ENCODE peak calls at places on chromosomes 3 and 15, in seven cellular contexts. T is neural progenitor cell, Y is GM23338, J is psoas muscle, W is right lobe of liver, O is dorsolateral prefrontal cortex, U is body of pancreas. I is an unnamed sample.
A peak's percentile ranks its signal among the peaks of the same experiment; 100 is the strongest.

GRCh38 chr3:87354399-87354798 is 78.0 kb upstream of the POU1F1 start:
- DNase-seq in O (no peak), U (no peak), Y (no peak), J (no peak), W (no peak), T (no peak), I (no peak)

GRCh38 chr3:126300761-126301481 is 56.3 kb downstream of the KLF15 start:
- DNase-seq in O (no peak), U (no peak), T (no peak), J (no peak), W (peak; percentile 91), Y (peak; percentile 21), I (no peak)

GRCh38 chr15:73947651-73948050 is 21.4 kb downstream of the LOXL1 start:
- DNase-seq in Y (no peak), T (no peak), O (peak; percentile 11), W (no peak), U (no peak), J (peak; percentile 33), I (no peak)

GRCh38 chr15:86623236-86623635 is 543.6 kb downstream of the AGBL1 start:
- DNase-seq in T (no peak), W (no peak), O (no peak), U (no peak), J (no peak), Y (no peak), I (no peak)

GRCh38 chr3:70065666-70066253 is 66.2 kb downstream of the SAMMSON start:
- DNase-seq in J (no peak), U (no peak), W (no peak), O (no peak), Y (peak; percentile 61), T (peak; percentile 40), I (no peak)

GRCh38 chr15:101654191-101654590 is 2.0 kb upstream of the TM2D3 start:
- DNase-seq in Y (no peak), T (no peak), J (no peak), U (no peak), W (no peak), O (no peak), I (no peak)

GRCh38 chr3:117790256-117790987 is 1080.8 kb downstream of the TUSC7 start:
- DNase-seq in U (no peak), O (no peak), J (no peak), T (peak; percentile 68), W (no peak), Y (peak; percentile 55), I (no peak)

GRCh38 chr3:44942202-44942921 is 33.6 kb downstream of the ZDHHC3 start:
- DNase-seq in Y (no peak), U (no peak), T (no peak), W (no peak), O (no peak), J (no peak), I (no peak)

GRCh38 chr3:141797819-141798405 is 34.7 kb downstream of the GRK7 start:
- DNase-seq in W (no peak), Y (no peak), U (peak; percentile 16), O (no peak), T (no peak), J (no peak), I (no peak)

GRCh38 chr3:152213086-152213674 is 55.5 kb upstream of the MBNL1 start:
- DNase-seq in O (no peak), T (no peak), U (no peak), J (no peak), Y (no peak), W (no peak), I (no peak)

GRCh38 chr3:37905987-37906674 is 44.5 kb downstream of the CTDSPL start:
- DNase-seq in W (no peak), Y (no peak), O (no peak), T (no peak), U (no peak), J (no peak), I (no peak)

GRCh38 chr3:13325092-13325491 is 95.0 kb downstream of the NUP210 start:
- DNase-seq in Y (no peak), O (no peak), W (no peak), T (no peak), J (no peak), U (no peak), I (no peak)

GRCh38 chr3:69838696-69839515 is 99.6 kb downstream of the MITF start:
- DNase-seq in J (no peak), U (no peak), W (no peak), O (no peak), Y (no peak), T (no peak), I (no peak)

GRCh38 chr15:32864841-32865240 is 147.0 kb downstream of the GREM1 start:
- DNase-seq in W (no peak), J (no peak), U (no peak), Y (no peak), O (no peak), T (no peak), I (no peak)

DNA sequence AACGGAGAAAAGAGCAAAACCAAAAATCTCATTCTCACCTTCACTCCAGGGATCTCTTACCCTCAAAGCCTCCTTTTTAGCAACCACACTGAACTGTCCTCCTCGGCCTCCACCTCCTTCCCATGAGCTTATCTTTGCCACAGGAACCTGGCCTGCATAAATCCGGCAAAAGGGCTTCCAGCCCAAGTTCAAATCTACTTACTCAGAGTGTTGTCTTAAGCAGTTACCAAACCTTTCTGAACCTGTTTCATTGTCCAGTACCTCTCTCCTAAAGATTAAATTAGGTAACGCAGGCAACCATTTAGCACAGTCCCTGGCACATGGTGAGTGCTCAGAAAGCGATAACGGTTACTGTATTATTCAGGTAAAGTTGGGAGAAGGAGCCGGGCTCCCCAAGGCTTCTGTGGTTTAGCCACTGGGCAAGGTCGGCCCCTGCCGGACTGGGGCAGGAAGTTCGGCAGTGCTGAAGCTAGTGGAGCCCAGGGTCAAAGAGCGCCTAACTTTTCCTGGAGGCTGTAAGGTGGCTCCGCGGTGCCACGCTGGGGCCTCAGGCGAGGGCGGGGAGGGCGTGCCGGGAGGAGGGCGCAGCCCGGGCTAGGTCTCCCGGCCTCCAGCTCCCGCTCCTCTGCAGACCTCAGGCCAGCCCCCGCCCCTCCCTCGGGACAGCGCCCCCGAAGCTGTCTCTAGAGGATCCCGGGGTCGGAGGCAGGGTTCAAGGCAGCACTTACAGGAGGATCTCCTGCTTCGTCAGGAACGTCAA is 620 bp downstream of the CIB1 start:
- DNase-seq in W (peak; percentile 90), U (peak; percentile 83), Y (peak; percentile 87), T (peak; percentile 72), J (peak; percentile 75), O (no peak), I (no peak)
- TF ChIP-seq CTCF in W (peak; percentile 62), U (peak; percentile 77), Y (peak; percentile 70), T (peak; percentile 54), J (peak; percentile 45), O (peak; percentile 11), I (no peak)

DNA sequence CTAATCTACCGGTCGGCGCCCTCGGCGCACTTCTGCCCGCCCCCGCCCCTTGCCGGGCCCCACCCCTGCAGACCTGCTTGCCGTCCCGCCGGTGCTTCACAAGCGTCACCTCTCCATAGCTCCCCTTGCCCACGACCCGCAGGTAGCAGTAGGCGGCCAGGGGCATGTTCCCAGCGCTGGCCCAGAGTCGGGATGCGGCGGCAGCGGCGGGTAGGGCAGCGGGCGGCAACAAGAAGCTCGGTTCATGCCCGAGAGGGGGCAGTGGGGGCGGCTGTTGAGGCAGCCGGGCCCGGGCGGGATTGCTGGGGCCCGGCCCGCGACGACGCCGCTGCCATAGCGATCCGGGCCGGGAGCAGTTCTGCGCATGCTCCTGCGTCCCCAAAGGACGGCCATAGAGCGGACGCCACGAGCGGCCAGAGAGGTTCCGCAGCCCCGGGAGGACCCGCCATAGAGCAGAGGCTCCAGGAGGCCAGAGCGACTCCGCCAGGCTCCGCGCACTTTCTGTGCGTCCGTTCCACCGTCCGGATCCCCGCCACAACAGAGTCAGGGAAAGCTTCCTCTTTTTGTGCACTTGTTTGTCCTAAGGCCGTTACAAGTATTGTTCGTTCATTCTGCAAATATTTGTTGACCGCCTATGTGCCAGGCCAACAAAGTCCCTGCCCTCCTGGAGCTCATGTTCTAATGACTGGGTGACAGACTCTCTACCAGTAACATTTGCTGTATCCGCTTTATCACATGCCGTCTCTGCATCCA is at the start of gene NEK4:
- DNase-seq in J (peak; percentile 98), T (peak; percentile 98), Y (peak; percentile 96), U (peak; percentile 93), O (peak; percentile 96), W (peak; percentile 95), I (peak; percentile 77)
- TF ChIP-seq CTCF in J (no peak), T (peak; percentile 13), Y (no peak), U (peak; percentile 12), O (no peak), W (no peak), I (no peak)

DNA sequence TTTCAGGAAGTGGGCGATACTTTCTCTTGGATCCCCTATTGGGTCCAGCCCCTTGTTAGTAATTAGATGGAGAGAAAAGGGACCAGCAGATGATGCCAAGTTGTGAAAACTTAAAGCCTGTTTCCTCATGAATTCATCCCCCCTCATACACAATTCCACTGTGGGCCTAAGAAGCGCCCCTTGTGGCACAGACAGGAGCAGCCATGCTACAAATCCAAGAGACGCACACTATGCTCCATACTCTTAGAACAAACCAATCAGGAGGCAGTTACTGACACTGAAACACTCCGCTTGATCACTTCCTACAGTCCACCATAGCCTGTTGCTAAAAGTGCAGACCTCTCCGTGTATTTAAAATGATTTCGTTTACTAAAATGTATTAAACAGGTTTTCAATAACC is 111.3 kb upstream of the ARRDC4 start:
- DNase-seq in W (no peak), J (no peak), U (no peak), Y (peak; percentile 50), O (no peak), T (no peak), I (no peak)
- TF ChIP-seq CTCF in W (no peak), J (no peak), U (no peak), Y (peak; percentile 51), O (no peak), T (peak; percentile 41), I (no peak)

DNA sequence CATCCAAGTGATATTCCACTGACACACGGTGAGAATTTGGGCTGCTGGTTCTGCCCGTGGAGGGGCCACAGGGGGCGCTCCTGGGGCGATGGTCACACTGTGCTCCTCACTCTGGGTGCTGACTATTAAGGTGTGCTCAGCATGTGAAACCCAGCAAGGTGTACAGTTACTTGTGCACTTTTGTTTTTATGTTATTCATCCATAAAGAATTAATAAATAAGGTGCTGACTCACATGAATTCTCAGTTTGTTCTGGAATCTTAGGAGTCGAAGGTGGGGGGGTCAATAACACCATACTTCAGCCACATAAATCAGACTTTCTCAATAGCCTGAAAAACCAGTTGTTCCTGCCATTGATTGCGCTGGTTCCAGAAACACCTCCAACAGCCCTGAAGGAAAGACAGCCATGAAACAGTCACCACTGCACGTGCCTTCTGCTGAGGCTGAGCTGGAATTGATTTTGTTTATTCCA is 53.5 kb upstream of the SPATA12 start:
- DNase-seq in Y (peak; percentile 67), T (no peak), W (no peak), O (no peak), U (no peak), J (no peak), I (no peak)
- TF ChIP-seq CTCF in Y (peak; percentile 81), T (peak; percentile 57), W (no peak), O (no peak), U (no peak), J (peak; percentile 17), I (no peak)

I was measured in natural killer cell.